ENCODE peak calls at places on chromosomes 6 and 20, in four cellular contexts. C is fibroblast of pulmonary artery, B is BE2C, O is BJ. S is an unnamed sample.

GRCh38 chr6:150880336-150880735 is 14.8 kb downstream of the MTHFD1L start:
- DNase-seq in C (no peak), B (no peak), O (no peak), S (no peak)

GRCh38 chr20:37796121-37796520 is 102.3 kb downstream of the CTNNBL1 start:
- DNase-seq in C (peak; percentile 4), B (no peak), O (no peak), S (no peak)

GRCh38 chr6:152236370-152237097 is 400.6 kb downstream of the SYNE1 start:
- DNase-seq in C (no peak), B (no peak), O (no peak), S (no peak)

GRCh38 chr6:141610741-141611140 is 522.0 kb upstream of the GJE1 start:
- DNase-seq in C (peak; percentile 39), B (no peak), O (no peak), S (no peak)

GRCh38 chr6:163457637-163458561 is 43.4 kb downstream of the QKI start:
- DNase-seq in C (peak; percentile 93), B (no peak), O (peak; percentile 67), S (peak; percentile 44)

GRCh38 chr6:167676666-167677421 is 149.9 kb upstream of the AFDN start:
- DNase-seq in C (peak; percentile 65), B (no peak), O (no peak), S (no peak)

GRCh38 chr6:78525961-78526360 is 341.4 kb upstream of the IRAK1BP1 start:
- DNase-seq in C (no peak), B (no peak), O (no peak), S (no peak)

GRCh38 chr6:162371133-162371532 is 356.4 kb downstream of the PRKN start:
- DNase-seq in C (no peak), B (no peak), O (no peak), S (no peak)

GRCh38 chr6:42402184-42402583 is 49.5 kb downstream of the TRERF1 start:
- DNase-seq in C (peak; percentile 38), B (peak; percentile 70), O (no peak), S (peak; percentile 92)

GRCh38 chr6:125790403-125791150 is at the start of gene NCOA7:
- DNase-seq in C (peak; percentile 69), B (peak; percentile 80), O (no peak), S (peak; percentile 86)

GRCh38 chr6:100512203-100512862 is 47.6 kb upstream of the SIM1 start:
- DNase-seq in C (peak; percentile 51), B (no peak), O (no peak), S (no peak)

GRCh38 chr6:105136433-105137350 is 43.1 kb downstream of the POPDC3 start:
- DNase-seq in C (peak; percentile 58), B (peak; percentile 77), O (no peak), S (peak; percentile 47)
- TF ChIP-seq CTCF in C (no peak), B (peak; percentile 23), O (peak; percentile 36), S (no peak)

GRCh38 chr6:2859325-2859700 is 17.6 kb upstream of the SERPINB1 start:
- DNase-seq in C (no peak), B (no peak), O (no peak), S (no peak)

GRCh38 chr6:2861071-2861821 is 19.6 kb upstream of the SERPINB1 start:
- DNase-seq in C (no peak), B (no peak), O (no peak), S (peak; percentile 85)

GRCh38 chr6:2857580-2858337 is 16.1 kb upstream of the SERPINB1 start:
- DNase-seq in C (peak; percentile 95), B (peak; percentile 39), O (no peak), S (peak; percentile 94)

GRCh38 chr6:2857185-2857579 is 15.5 kb upstream of the SERPINB1 start:
- DNase-seq in C (no peak), B (no peak), O (no peak), S (no peak)

DNA sequence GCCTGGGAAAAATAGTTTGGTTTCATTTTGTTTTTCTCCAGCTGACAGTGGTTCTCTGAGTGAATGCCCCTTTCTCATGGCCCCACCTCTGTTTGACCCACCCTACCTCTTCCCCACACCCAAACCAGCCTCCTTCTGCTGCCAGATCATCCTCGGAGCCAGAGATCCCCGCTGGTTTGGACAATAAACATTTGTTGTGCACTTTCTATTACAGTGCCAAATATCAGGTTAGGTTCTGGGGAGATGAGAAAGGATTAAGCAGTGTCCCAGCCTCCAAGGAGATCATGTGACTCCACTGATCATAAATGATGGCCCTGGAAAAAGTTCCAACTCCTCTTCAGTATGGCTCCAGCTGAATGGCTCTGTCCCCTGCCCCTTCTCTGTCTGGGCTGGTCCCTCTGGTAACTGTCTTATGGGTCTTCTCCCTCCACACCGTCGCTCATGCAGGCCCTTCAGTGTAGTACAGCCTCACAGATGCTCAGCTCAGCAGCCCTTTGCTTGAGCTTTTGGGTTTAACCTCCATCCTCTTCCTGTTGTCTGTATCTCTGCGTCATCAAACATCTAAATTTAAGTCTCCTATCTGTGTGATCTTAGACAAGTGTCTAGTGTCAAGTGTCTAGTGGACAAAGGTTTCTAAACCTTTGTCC is 17.1 kb upstream of the SERPINB1 start:
- DNase-seq in C (peak; percentile 24), B (no peak), O (no peak), S (peak; percentile 81)
- H3K4me3 ChIP-seq in C (no peak overlapping the region), B (no peak overlapping the region), O (no peak overlapping the region), S (peak overlapping the region; percentile 61)

GRCh38 chr20:44196278-44196677 is 9.3 kb upstream of the JPH2 start:
- DNase-seq in C (no peak), B (no peak), O (no peak), S (no peak)
- TF ChIP-seq CTCF in C (peak; percentile 21), B (peak; percentile 32), O (no peak), S (no peak)

GRCh38 chr20:50267866-50268219 is 77.2 kb downstream of the CEBPB start:
- DNase-seq in C (no peak), B (no peak), O (no peak), S (no peak)
- H3K4me3 ChIP-seq in C (no peak overlapping the region), B (no peak overlapping the region), O (no peak overlapping the region), S (no peak overlapping the region)

S was measured in GM12865.